ENCODE peak calls at places on chromosome 19, in seven cellular contexts. One of them, this sample, is unnamed.

GRCh38 chr19:15995536-15995935 is 46.7 kb downstream of the OR10H4 start:
- DNase-seq in CD8-positive, alpha-beta T cell: no peak
- DNase-seq in MV-4-11: no peak
- DNase-seq in mesenchymal stem cell: no peak
- DNase-seq in iPS-NIHi11: no peak
- DNase-seq in stimulated activated CD4-positive, alpha-beta T cell treated with anti-CD3 and anti-CD28 coated beads, Interleukin-2, amount 100 ng/mL, for 48 hours: no peak
- DNase-seq in NCI-H774: no peak
- DNase-seq in this sample: no peak

GRCh38 chr19:33291623-33292534 is 10.5 kb downstream of the CEBPA start:
- DNase-seq in CD8-positive, alpha-beta T cell: no peak
- DNase-seq in MV-4-11: no peak
- DNase-seq in mesenchymal stem cell: no peak
- DNase-seq in iPS-NIHi11: no peak
- DNase-seq in stimulated activated CD4-positive, alpha-beta T cell treated with anti-CD3 and anti-CD28 coated beads, Interleukin-2, amount 100 ng/mL, for 48 hours: no peak
- DNase-seq in NCI-H774: no peak
- DNase-seq in this sample: no peak

GRCh38 chr19:45130888-45131615 is 29.7 kb downstream of the NKPD1 start:
- DNase-seq in CD8-positive, alpha-beta T cell: no peak
- DNase-seq in MV-4-11: no peak
- DNase-seq in mesenchymal stem cell: peak; percentile 18
- DNase-seq in iPS-NIHi11: no peak
- DNase-seq in stimulated activated CD4-positive, alpha-beta T cell treated with anti-CD3 and anti-CD28 coated beads, Interleukin-2, amount 100 ng/mL, for 48 hours: no peak
- DNase-seq in NCI-H774: peak; percentile 86
- DNase-seq in this sample: peak; percentile 15

GRCh38 chr19:1896508-1896907 is 8.7 kb upstream of the ADAT3 start:
- DNase-seq in CD8-positive, alpha-beta T cell: no peak
- DNase-seq in MV-4-11: peak; percentile 63
- DNase-seq in mesenchymal stem cell: no peak
- DNase-seq in iPS-NIHi11: no peak
- DNase-seq in stimulated activated CD4-positive, alpha-beta T cell treated with anti-CD3 and anti-CD28 coated beads, Interleukin-2, amount 100 ng/mL, for 48 hours: no peak
- DNase-seq in NCI-H774: no peak
- DNase-seq in this sample: no peak

GRCh38 chr19:40348961-40349507 is 539 bp downstream of the PLD3 start:
- DNase-seq in CD8-positive, alpha-beta T cell: no peak
- DNase-seq in MV-4-11: no peak
- DNase-seq in mesenchymal stem cell: peak; percentile 77
- DNase-seq in iPS-NIHi11: peak; percentile 36
- DNase-seq in stimulated activated CD4-positive, alpha-beta T cell treated with anti-CD3 and anti-CD28 coated beads, Interleukin-2, amount 100 ng/mL, for 48 hours: peak; percentile 6
- DNase-seq in NCI-H774: peak; percentile 9
- DNase-seq in this sample: peak; percentile 42

GRCh38 chr19:41595258-41595889 is 19.4 kb downstream of the CEACAM21 start:
- DNase-seq in CD8-positive, alpha-beta T cell: peak; percentile 26
- DNase-seq in MV-4-11: peak; percentile 90
- DNase-seq in mesenchymal stem cell: peak; percentile 81
- DNase-seq in iPS-NIHi11: peak; percentile 60
- DNase-seq in stimulated activated CD4-positive, alpha-beta T cell treated with anti-CD3 and anti-CD28 coated beads, Interleukin-2, amount 100 ng/mL, for 48 hours: peak; percentile 57
- DNase-seq in NCI-H774: peak; percentile 64
- DNase-seq in this sample: peak; percentile 83

GRCh38 chr19:27752530-27753184 is 1460.3 kb downstream of the UQCRFS1 start:
- DNase-seq in CD8-positive, alpha-beta T cell: no peak
- DNase-seq in MV-4-11: no peak
- DNase-seq in mesenchymal stem cell: no peak
- DNase-seq in iPS-NIHi11: no peak
- DNase-seq in stimulated activated CD4-positive, alpha-beta T cell treated with anti-CD3 and anti-CD28 coated beads, Interleukin-2, amount 100 ng/mL, for 48 hours: no peak
- DNase-seq in NCI-H774: no peak
- DNase-seq in this sample: no peak

GRCh38 chr19:49820125-49820524 is 2.0 kb downstream of the MED25 start:
- DNase-seq in CD8-positive, alpha-beta T cell: no peak
- DNase-seq in MV-4-11: no peak
- DNase-seq in mesenchymal stem cell: peak; percentile 45
- DNase-seq in iPS-NIHi11: no peak
- DNase-seq in stimulated activated CD4-positive, alpha-beta T cell treated with anti-CD3 and anti-CD28 coated beads, Interleukin-2, amount 100 ng/mL, for 48 hours: no peak
- DNase-seq in NCI-H774: peak; percentile 58
- DNase-seq in this sample: peak; percentile 20

GRCh38 chr19:54478677-54479266 is 5.7 kb upstream of the CDC42EP5 start:
- DNase-seq in CD8-positive, alpha-beta T cell: no peak
- DNase-seq in MV-4-11: peak; percentile 42
- DNase-seq in mesenchymal stem cell: peak; percentile 73
- DNase-seq in iPS-NIHi11: peak; percentile 65
- DNase-seq in stimulated activated CD4-positive, alpha-beta T cell treated with anti-CD3 and anti-CD28 coated beads, Interleukin-2, amount 100 ng/mL, for 48 hours: no peak
- DNase-seq in NCI-H774: no peak
- DNase-seq in this sample: peak; percentile 45

GRCh38 chr19:17950310-17951150 is 16.4 kb upstream of the KCNN1 start:
- DNase-seq in CD8-positive, alpha-beta T cell: no peak
- DNase-seq in MV-4-11: no peak
- DNase-seq in mesenchymal stem cell: no peak
- DNase-seq in iPS-NIHi11: no peak
- DNase-seq in stimulated activated CD4-positive, alpha-beta T cell treated with anti-CD3 and anti-CD28 coated beads, Interleukin-2, amount 100 ng/mL, for 48 hours: no peak
- DNase-seq in NCI-H774: peak; percentile 3
- DNase-seq in this sample: no peak

GRCh38 chr19:45640849-45641273 is 1.7 kb upstream of the EML2 start:
- DNase-seq in CD8-positive, alpha-beta T cell: no peak
- DNase-seq in MV-4-11: no peak
- DNase-seq in mesenchymal stem cell: no peak
- DNase-seq in iPS-NIHi11: no peak
- DNase-seq in stimulated activated CD4-positive, alpha-beta T cell treated with anti-CD3 and anti-CD28 coated beads, Interleukin-2, amount 100 ng/mL, for 48 hours: peak; percentile 56
- DNase-seq in NCI-H774: peak; percentile 59
- DNase-seq in this sample: no peak

GRCh38 chr19:50315773-50316448 is 13.3 kb downstream of the KCNC3 start:
- DNase-seq in CD8-positive, alpha-beta T cell: no peak
- DNase-seq in MV-4-11: peak; percentile 29
- DNase-seq in mesenchymal stem cell: no peak
- DNase-seq in iPS-NIHi11: peak; percentile 41
- DNase-seq in stimulated activated CD4-positive, alpha-beta T cell treated with anti-CD3 and anti-CD28 coated beads, Interleukin-2, amount 100 ng/mL, for 48 hours: no peak
- DNase-seq in NCI-H774: peak; percentile 49
- DNase-seq in this sample: peak; percentile 30

GRCh38 chr19:32543107-32543900 is 37.7 kb upstream of the PDCD5 start:
- DNase-seq in CD8-positive, alpha-beta T cell: no peak
- DNase-seq in MV-4-11: peak; percentile 27
- DNase-seq in mesenchymal stem cell: peak; percentile 57
- DNase-seq in iPS-NIHi11: no peak
- DNase-seq in stimulated activated CD4-positive, alpha-beta T cell treated with anti-CD3 and anti-CD28 coated beads, Interleukin-2, amount 100 ng/mL, for 48 hours: no peak
- DNase-seq in NCI-H774: no peak
- DNase-seq in this sample: peak; percentile 81

GRCh38 chr19:7125221-7125620 is 55.7 kb downstream of the ZNF557 start:
- DNase-seq in CD8-positive, alpha-beta T cell: no peak
- DNase-seq in MV-4-11: no peak
- DNase-seq in mesenchymal stem cell: no peak
- DNase-seq in iPS-NIHi11: no peak
- DNase-seq in stimulated activated CD4-positive, alpha-beta T cell treated with anti-CD3 and anti-CD28 coated beads, Interleukin-2, amount 100 ng/mL, for 48 hours: no peak
- DNase-seq in NCI-H774: no peak
- DNase-seq in this sample: no peak

GRCh38 chr19:30225615-30226463 is 146.3 kb upstream of the ZNF536 start:
- DNase-seq in CD8-positive, alpha-beta T cell: no peak
- DNase-seq in MV-4-11: no peak
- DNase-seq in mesenchymal stem cell: no peak
- DNase-seq in iPS-NIHi11: no peak
- DNase-seq in stimulated activated CD4-positive, alpha-beta T cell treated with anti-CD3 and anti-CD28 coated beads, Interleukin-2, amount 100 ng/mL, for 48 hours: no peak
- DNase-seq in NCI-H774: no peak
- DNase-seq in this sample: no peak

GRCh38 chr19:18500820-18501219 is 21.1 kb downstream of the ELL start:
- DNase-seq in CD8-positive, alpha-beta T cell: no peak
- DNase-seq in MV-4-11: no peak
- DNase-seq in mesenchymal stem cell: no peak
- DNase-seq in iPS-NIHi11: no peak
- DNase-seq in stimulated activated CD4-positive, alpha-beta T cell treated with anti-CD3 and anti-CD28 coated beads, Interleukin-2, amount 100 ng/mL, for 48 hours: no peak
- DNase-seq in NCI-H774: no peak
- DNase-seq in this sample: no peak

GRCh38 chr19:43634877-43635560 is 4.6 kb downstream of the CADM4 start:
- DNase-seq in CD8-positive, alpha-beta T cell: no peak
- DNase-seq in MV-4-11: no peak
- DNase-seq in mesenchymal stem cell: no peak
- DNase-seq in iPS-NIHi11: no peak
- DNase-seq in stimulated activated CD4-positive, alpha-beta T cell treated with anti-CD3 and anti-CD28 coated beads, Interleukin-2, amount 100 ng/mL, for 48 hours: no peak
- DNase-seq in NCI-H774: no peak
- DNase-seq in this sample: peak; percentile 17

GRCh38 chr19:5682293-5682592 is 1.4 kb downstream of the HSD11B1L start:
- DNase-seq in CD8-positive, alpha-beta T cell: no peak
- DNase-seq in MV-4-11: no peak
- DNase-seq in mesenchymal stem cell: no peak
- DNase-seq in iPS-NIHi11: no peak
- DNase-seq in stimulated activated CD4-positive, alpha-beta T cell treated with anti-CD3 and anti-CD28 coated beads, Interleukin-2, amount 100 ng/mL, for 48 hours: no peak
- DNase-seq in NCI-H774: no peak
- DNase-seq in this sample: no peak

GRCh38 chr19:35013820-35014754 is 14.0 kb downstream of the GRAMD1A start:
- DNase-seq in CD8-positive, alpha-beta T cell: peak; percentile 51
- DNase-seq in MV-4-11: peak; percentile 94
- DNase-seq in mesenchymal stem cell: no peak
- DNase-seq in iPS-NIHi11: no peak
- DNase-seq in stimulated activated CD4-positive, alpha-beta T cell treated with anti-CD3 and anti-CD28 coated beads, Interleukin-2, amount 100 ng/mL, for 48 hours: no peak
- DNase-seq in NCI-H774: no peak
- DNase-seq in this sample: no peak

GRCh38 chr19:35249146-35249847 is 495 bp downstream of the LSR start:
- DNase-seq in CD8-positive, alpha-beta T cell: no peak
- DNase-seq in MV-4-11: no peak
- DNase-seq in mesenchymal stem cell: no peak
- DNase-seq in iPS-NIHi11: no peak
- DNase-seq in stimulated activated CD4-positive, alpha-beta T cell treated with anti-CD3 and anti-CD28 coated beads, Interleukin-2, amount 100 ng/mL, for 48 hours: no peak
- DNase-seq in NCI-H774: no peak
- DNase-seq in this sample: no peak

GRCh38 chr19:17681505-17682125 is 6.5 kb downstream of the UNC13A start:
- DNase-seq in CD8-positive, alpha-beta T cell: no peak
- DNase-seq in MV-4-11: peak; percentile 73
- DNase-seq in mesenchymal stem cell: peak; percentile 78
- DNase-seq in iPS-NIHi11: peak; percentile 85
- DNase-seq in stimulated activated CD4-positive, alpha-beta T cell treated with anti-CD3 and anti-CD28 coated beads, Interleukin-2, amount 100 ng/mL, for 48 hours: peak; percentile 23
- DNase-seq in NCI-H774: no peak
- DNase-seq in this sample: peak; percentile 45

GRCh38 chr19:3723110-3723488 is 14.9 kb downstream of the TJP3 start:
- DNase-seq in CD8-positive, alpha-beta T cell: no peak
- DNase-seq in MV-4-11: no peak
- DNase-seq in mesenchymal stem cell: no peak
- DNase-seq in iPS-NIHi11: no peak
- DNase-seq in stimulated activated CD4-positive, alpha-beta T cell treated with anti-CD3 and anti-CD28 coated beads, Interleukin-2, amount 100 ng/mL, for 48 hours: no peak
- DNase-seq in NCI-H774: no peak
- DNase-seq in this sample: no peak

GRCh38 chr19:1601613-1602064 is 3.6 kb downstream of the UQCR11 start:
- DNase-seq in CD8-positive, alpha-beta T cell: no peak
- DNase-seq in MV-4-11: no peak
- DNase-seq in mesenchymal stem cell: no peak
- DNase-seq in iPS-NIHi11: no peak
- DNase-seq in stimulated activated CD4-positive, alpha-beta T cell treated with anti-CD3 and anti-CD28 coated beads, Interleukin-2, amount 100 ng/mL, for 48 hours: no peak
- DNase-seq in NCI-H774: no peak
- DNase-seq in this sample: no peak

GRCh38 chr19:58558623-58559274 is 338 bp upstream of the UBE2M start:
- DNase-seq in CD8-positive, alpha-beta T cell: peak; percentile 100
- DNase-seq in MV-4-11: no peak
- DNase-seq in mesenchymal stem cell: peak; percentile 98
- DNase-seq in iPS-NIHi11: peak; percentile 89
- DNase-seq in stimulated activated CD4-positive, alpha-beta T cell treated with anti-CD3 and anti-CD28 coated beads, Interleukin-2, amount 100 ng/mL, for 48 hours: peak; percentile 99
- DNase-seq in NCI-H774: no peak
- DNase-seq in this sample: peak; percentile 98

GRCh38 chr19:17762505-17763229 is 11.4 kb downstream of the FCHO1 start:
- DNase-seq in CD8-positive, alpha-beta T cell: no peak
- DNase-seq in MV-4-11: peak; percentile 80
- DNase-seq in mesenchymal stem cell: peak; percentile 73
- DNase-seq in iPS-NIHi11: peak; percentile 88
- DNase-seq in stimulated activated CD4-positive, alpha-beta T cell treated with anti-CD3 and anti-CD28 coated beads, Interleukin-2, amount 100 ng/mL, for 48 hours: no peak
- DNase-seq in NCI-H774: no peak
- DNase-seq in this sample: peak; percentile 92

GRCh38 chr19:5086725-5087439 is 118.0 kb downstream of the KDM4B start:
- DNase-seq in CD8-positive, alpha-beta T cell: no peak
- DNase-seq in MV-4-11: no peak
- DNase-seq in mesenchymal stem cell: no peak
- DNase-seq in iPS-NIHi11: peak; percentile 89
- DNase-seq in stimulated activated CD4-positive, alpha-beta T cell treated with anti-CD3 and anti-CD28 coated beads, Interleukin-2, amount 100 ng/mL, for 48 hours: no peak
- DNase-seq in NCI-H774: no peak
- DNase-seq in this sample: no peak

This sample was measured in iris pigment epithelial cell.